ENCODE peak calls at places on chromosomes 7 and 10, in five cellular contexts. B, V, P, C and I are unnamed samples.

GRCh38 chr10:86221442-86222335 is 144.9 kb downstream of the GRID1 start:
- DNase-seq in B (no peak), V (no peak), P (no peak), C (no peak), I (no peak)

GRCh38 chr7:128425851-128426250 is 16.1 kb upstream of the IMPDH1 start:
- DNase-seq in B (peak; percentile 83), V (peak; percentile 49), P (no peak), C (peak; percentile 88), I (peak; percentile 80)

GRCh38 chr7:150800576-150801241 is at the start of gene TMEM176A:
- DNase-seq in B (no peak), V (no peak), P (no peak), C (no peak), I (no peak)

GRCh38 chr10:69406302-69406811 is 10.4 kb downstream of the TACR2 start:
- DNase-seq in B (no peak), V (no peak), P (no peak), C (no peak), I (no peak)

GRCh38 chr10:13587367-13587766 is 602 bp downstream of the PRPF18 start:
- DNase-seq in B (peak; percentile 36), V (peak; percentile 6), P (no peak), C (peak; percentile 31), I (peak; percentile 19)

GRCh38 chr7:28498636-28499035 is 86.3 kb downstream of the CREB5 start:
- DNase-seq in B (no peak), V (no peak), P (no peak), C (no peak), I (no peak)

GRCh38 chr7:108165726-108166125 is 35.6 kb upstream of the LAMB4 start:
- DNase-seq in B (no peak), V (no peak), P (no peak), C (no peak), I (no peak)

GRCh38 chr7:28698744-28699291 is 259.3 kb downstream of the TRIL start:
- DNase-seq in B (no peak), V (no peak), P (no peak), C (no peak), I (no peak)

GRCh38 chr7:127187740-127188139 is 65.0 kb downstream of the GRM8 start:
- DNase-seq in B (no peak), V (no peak), P (no peak), C (no peak), I (no peak)

GRCh38 chr7:127186686-127187085 is 66.1 kb downstream of the GRM8 start:
- DNase-seq in B (no peak), V (no peak), P (no peak), C (no peak), I (no peak)

GRCh38 chr7:127189074-127189473 is 63.7 kb downstream of the GRM8 start:
- DNase-seq in B (no peak), V (no peak), P (no peak), C (no peak), I (no peak)

GRCh38 chr7:127189885-127190284 is 62.9 kb downstream of the GRM8 start:
- DNase-seq in B (peak; percentile 27), V (no peak), P (no peak), C (no peak), I (no peak)
- TF ChIP-seq FOXM1 in B (no peak), V (no peak), P (no peak), C (no peak), I (no peak)

GRCh38 chr7:101953248-101953819 is 135.9 kb downstream of the CUX1 start:
- DNase-seq in B (peak; percentile 81), V (no peak), P (peak; percentile 48), C (no peak), I (no peak)
- TF ChIP-seq FOXM1 in B (no peak), V (no peak), P (peak; percentile 14), C (no peak), I (no peak)

DNA sequence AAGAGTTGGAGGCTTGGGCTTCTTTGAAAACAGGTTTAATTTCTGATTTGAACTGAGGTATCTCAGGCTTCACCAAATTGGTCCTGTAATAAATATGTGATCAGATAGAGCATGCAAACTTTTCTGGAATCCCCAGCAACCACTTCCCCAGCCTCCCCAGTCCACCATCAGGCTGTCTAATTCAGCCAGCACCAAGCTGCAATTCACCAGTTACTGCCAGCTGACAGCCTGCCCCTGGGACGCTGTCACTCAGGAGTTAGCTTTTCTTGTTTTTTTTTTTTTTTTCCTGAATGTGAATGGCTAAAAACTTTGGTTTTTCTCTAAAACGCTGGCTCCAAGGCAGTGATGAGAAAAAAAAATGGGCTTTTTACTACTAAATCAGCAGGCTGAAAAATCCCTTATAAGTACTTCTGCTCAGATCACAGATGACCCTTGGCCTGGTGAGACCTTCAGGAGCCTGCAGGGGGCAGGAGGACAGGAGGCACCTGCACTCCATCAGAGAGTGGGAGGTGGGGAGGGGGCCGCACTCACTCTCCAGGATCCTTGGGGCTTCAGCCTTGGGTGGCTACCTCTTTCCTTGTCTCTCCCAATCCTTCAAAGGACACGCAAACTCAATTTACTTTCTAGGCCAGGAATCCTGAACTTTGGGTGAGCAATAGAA is 349.4 kb downstream of the GATA3 start:
- DNase-seq in B (no peak), V (no peak), P (no peak), C (no peak), I (no peak)
- TF ChIP-seq FOXM1 in B (no peak), V (no peak), P (no peak), C (no peak), I (no peak)

GRCh38 chr7:29995652-29996051 is 6.1 kb upstream of the SCRN1 start:
- DNase-seq in B (no peak), V (no peak), P (no peak), C (no peak), I (no peak)
- TF ChIP-seq FOXM1 in B (no peak), V (no peak), P (no peak), C (no peak), I (no peak)

GRCh38 chr10:113267616-113268015 is 285.2 kb upstream of the HABP2 start:
- DNase-seq in B (no peak), V (no peak), P (no peak), C (no peak), I (no peak)
- TF ChIP-seq FOXM1 in B (no peak), V (no peak), P (no peak), C (no peak), I (no peak)

GRCh38 chr10:21076381-21076780 is 179.3 kb upstream of the NEBL start:
- DNase-seq in B (no peak), V (no peak), P (no peak), C (no peak), I (no peak)

GRCh38 chr10:21077681-21078080 is 180.6 kb upstream of the NEBL start:
- DNase-seq in B (no peak), V (no peak), P (no peak), C (peak; percentile 7), I (no peak)

GRCh38 chr10:21080246-21080645 is 183.1 kb upstream of the NEBL start:
- DNase-seq in B (no peak), V (no peak), P (no peak), C (no peak), I (no peak)

GRCh38 chr10:21079330-21079658 is 182.2 kb upstream of the NEBL start:
- DNase-seq in B (no peak), V (no peak), P (no peak), C (no peak), I (no peak)

GRCh38 chr10:21078410-21079329 is 181.6 kb upstream of the NEBL start:
- DNase-seq in B (peak; percentile 63), V (peak; percentile 61), P (no peak), C (peak; percentile 86), I (peak; percentile 72)
- TF ChIP-seq FOXM1 in B (no peak), V (no peak), P (no peak), C (no peak), I (no peak)

GRCh38 chr7:29853775-29854174 is 47.5 kb downstream of the WIPF3 start:
- DNase-seq in B (no peak), V (no peak), P (no peak), C (no peak), I (peak; percentile 29)

GRCh38 chr7:29854257-29854938 is 48.1 kb downstream of the WIPF3 start:
- DNase-seq in B (no peak), V (no peak), P (no peak), C (peak; percentile 42), I (peak; percentile 51)

GRCh38 chr7:29852457-29852856 is 46.1 kb downstream of the WIPF3 start:
- DNase-seq in B (no peak), V (no peak), P (no peak), C (no peak), I (no peak)

GRCh38 chr7:29851487-29851886 is 45.2 kb downstream of the WIPF3 start:
- DNase-seq in B (no peak), V (no peak), P (no peak), C (no peak), I (no peak)

DNA sequence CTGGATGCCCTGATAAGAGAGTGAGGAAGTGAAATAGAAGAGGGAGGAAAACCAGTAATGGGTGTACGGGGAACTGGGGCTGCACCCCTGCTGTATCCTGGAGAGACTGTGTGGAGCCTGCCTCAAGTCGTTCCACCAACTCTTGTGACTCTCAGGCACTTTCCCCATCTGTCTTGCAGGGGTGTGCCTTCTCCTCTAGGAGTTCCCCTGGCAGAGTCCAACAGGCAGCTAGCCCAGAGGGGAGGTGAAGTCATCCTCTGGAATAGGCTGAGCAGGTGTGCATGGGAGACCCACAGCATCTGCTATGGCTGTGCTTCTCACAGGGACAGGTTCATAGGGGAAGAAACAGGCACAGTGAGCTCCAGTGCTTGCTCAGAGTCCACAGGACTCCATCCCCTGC is 46.8 kb downstream of the WIPF3 start:
- DNase-seq in B (no peak), V (no peak), P (no peak), C (no peak), I (no peak)
- TF ChIP-seq FOXM1 in B (no peak), V (no peak), P (no peak), C (no peak), I (no peak)

DNA sequence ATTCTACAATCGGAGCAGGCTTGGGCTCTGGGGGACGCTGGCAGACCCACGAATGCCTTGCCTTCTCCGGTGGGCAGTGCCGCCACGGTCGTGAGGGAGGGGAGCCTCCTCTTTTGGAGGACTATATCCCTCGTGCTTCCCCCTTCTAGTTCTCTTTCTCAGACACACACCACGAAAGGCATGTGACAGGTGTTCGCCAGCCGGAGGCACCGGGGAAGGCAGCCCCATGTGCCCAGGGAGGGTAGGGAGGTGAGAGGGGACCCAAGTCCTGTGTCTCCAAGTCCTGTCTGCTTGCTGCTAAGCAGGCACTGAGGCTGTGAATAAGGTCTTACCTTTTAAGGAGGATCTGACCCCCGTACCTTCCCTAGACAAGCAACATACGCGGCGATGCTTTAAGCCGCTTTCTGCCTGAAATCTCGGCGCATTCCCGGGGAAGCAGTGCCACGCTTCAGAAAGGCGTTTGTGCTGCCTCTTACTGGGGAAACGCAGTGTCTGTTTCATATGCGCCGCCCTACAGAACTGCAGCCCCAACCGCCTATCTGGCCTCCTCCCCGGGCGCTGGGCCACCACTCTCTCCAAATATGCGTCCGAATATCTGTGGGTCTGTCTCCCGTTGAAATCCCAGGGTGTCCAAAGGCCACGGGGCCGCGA is 809 bp downstream of the PLXNA4 start:
- DNase-seq in B (peak; percentile 84), V (no peak), P (no peak), C (peak; percentile 7), I (peak; percentile 52)
- TF ChIP-seq FOXM1 in B (no peak), V (no peak), P (no peak), C (no peak), I (no peak)

DNA sequence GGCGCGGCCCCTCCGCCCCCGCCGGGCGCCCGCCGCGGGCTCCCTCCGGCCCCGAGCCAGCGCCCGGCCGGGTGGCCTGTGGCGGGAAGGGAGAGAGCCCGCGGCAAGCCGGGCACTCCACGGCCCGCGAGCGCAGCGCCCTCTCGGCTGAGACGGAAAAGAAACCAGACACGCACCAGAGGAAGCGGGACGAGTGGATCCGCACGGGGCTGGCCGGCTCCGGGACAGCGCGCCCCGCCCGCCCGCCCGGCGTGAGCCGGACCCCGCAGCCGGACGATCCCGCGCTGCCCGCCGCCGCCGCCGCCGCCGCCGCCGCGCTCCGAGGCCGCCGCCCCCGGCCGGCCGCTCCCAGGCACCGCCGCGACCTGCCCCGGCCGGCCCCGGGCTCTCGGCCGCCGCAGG is 300 bp downstream of the ARHGAP21 start:
- DNase-seq in B (peak; percentile 76), V (no peak), P (no peak), C (no peak), I (peak; percentile 34)
- TF ChIP-seq FOXM1 in B (no peak), V (no peak), P (no peak), C (no peak), I (no peak)